ENCODE peak calls at places on chromosomes 3 and 15, in six cellular contexts. O is tibial artery; W is SK-N-SH; J is stimulated activated CD4-positive, alpha-beta T cell treated with anti-CD3 and anti-CD28 coated beads, Interleukin-4, amount 100 ng/mL, for 48 hours; C is iPS DF 19.7; K is mucosa of gallbladder. M is an unnamed sample.
A peak's percentile ranks its signal among the peaks of the same experiment; 100 is the strongest.

GRCh38 chr15:63191895-63192603 is 2.6 kb downstream of the RAB8B start:
- DNase-seq in O (no peak), W (no peak), J (peak; percentile 32), C (no peak), K (no peak), M (no peak)

GRCh38 chr3:192022412-192022811 is 561.4 kb downstream of the PYDC2 start:
- DNase-seq in O (no peak), W (no peak), J (no peak), C (no peak), K (no peak), M (no peak)

GRCh38 chr3:45983865-45984264 is 11.8 kb downstream of the FYCO1 start:
- DNase-seq in O (no peak), W (no peak), J (no peak), C (no peak), K (no peak), M (peak; percentile 27)

GRCh38 chr15:39506146-39506545 is 74.7 kb upstream of the THBS1 start:
- DNase-seq in O (no peak), W (no peak), J (no peak), C (no peak), K (no peak), M (no peak)

GRCh38 chr15:57152666-57153065 is 223.6 kb upstream of the CGNL1 start:
- DNase-seq in O (no peak), W (no peak), J (no peak), C (no peak), K (no peak), M (no peak)

GRCh38 chr15:67303490-67304363 is 49.1 kb downstream of the IQCH start:
- DNase-seq in O (no peak), W (peak; percentile 6), J (no peak), C (no peak), K (peak; percentile 23), M (no peak)

GRCh38 chr3:109132801-109133473 is 3.6 kb upstream of the C3orf85 start:
- DNase-seq in O (no peak), W (no peak), J (no peak), C (no peak), K (peak; percentile 58), M (no peak)

GRCh38 chr3:133512416-133513089 is 60.9 kb upstream of the CDV3 start:
- DNase-seq in O (no peak), W (no peak), J (no peak), C (no peak), K (no peak), M (no peak)

GRCh38 chr15:63067976-63068743 is 25.6 kb downstream of the TPM1 start:
- DNase-seq in O (no peak), W (no peak), J (no peak), C (no peak), K (no peak), M (no peak)

GRCh38 chr15:64566629-64567427 is 106.5 kb downstream of the ZNF609 start:
- DNase-seq in O (no peak), W (no peak), J (no peak), C (no peak), K (no peak), M (no peak)

GRCh38 chr3:128383316-128384235 is 83.1 kb downstream of the DNAJB8 start:
- DNase-seq in O (peak; percentile 87), W (peak; percentile 91), J (peak; percentile 12), C (no peak), K (peak; percentile 65), M (no peak)

GRCh38 chr15:74383695-74384565 is 16.5 kb upstream of the CYP11A1 start:
- DNase-seq in O (no peak), W (no peak), J (peak; percentile 57), C (no peak), K (no peak), M (no peak)